ENCODE peak calls at places on chromosomes 12 and 14, in five cellular contexts. R, L, Y, X and O are unnamed samples. For H3K27me3, H3K4me1 and H3K36me3, the result is how much of the 10 kb centered on the place peaks cover.

GRCh38 chr12:67069451-67070306 is 199.5 kb upstream of the CAND1 start:
- DNase-seq in R (no peak), X (peak), L (peak), Y (peak), O (peak)

GRCh38 chr14:70685480-70686197 is 43.9 kb downstream of the TTC9 start:
- DNase-seq in Y (no peak), X (no peak), L (no peak), R (no peak), O (no peak)

GRCh38 chr12:52684431-52684830 is 4.2 kb upstream of the KRT1 start:
- DNase-seq in L (no peak), R (no peak), Y (no peak), X (no peak), O (no peak)

GRCh38 chr14:75022655-75023054 is 19.9 kb downstream of the EIF2B2 start:
- DNase-seq in X (peak), R (peak), L (peak), Y (no peak), O (no peak)

GRCh38 chr14:24995016-24995415 is 54.9 kb downstream of the STXBP6 start:
- DNase-seq in X (no peak), R (no peak), Y (no peak), L (no peak), O (no peak)

GRCh38 chr14:25953532-25954144 is 644.2 kb downstream of the NOVA1 start:
- DNase-seq in R (no peak), L (no peak), Y (no peak), X (peak), O (no peak)

GRCh38 chr14:58298477-58298879 is at the start of gene ARID4A:
- DNase-seq in X (no peak), Y (peak), R (no peak), L (no peak), O (no peak)

GRCh38 chr14:99749142-99749541 is 44.1 kb upstream of the EML1 start:
- DNase-seq in L (no peak), Y (no peak), R (no peak), X (no peak), O (no peak)

GRCh38 chr12:80838024-80838658 is 99.6 kb downstream of the LIN7A start:
- DNase-seq in L (peak), Y (no peak), X (peak), R (no peak), O (no peak)

GRCh38 chr14:92844220-92844619 is 50.1 kb downstream of the GOLGA5 start:
- DNase-seq in R (no peak), L (no peak), X (no peak), Y (no peak), O (no peak)

GRCh38 chr14:73937012-73937411 is 12.9 kb downstream of the FAM161B start:
- DNase-seq in R (no peak), X (no peak), L (no peak), Y (no peak), O (no peak)

GRCh38 chr14:37168721-37169120 is 3.7 kb downstream of the SLC25A21 start:
- DNase-seq in X (no peak), L (no peak), Y (no peak), R (peak), O (no peak)

GRCh38 chr14:22131749-22132476 is 457.1 kb downstream of the DAD1 start:
- DNase-seq in R (peak), Y (no peak), L (peak), X (no peak), O (peak)

GRCh38 chr12:109946913-109947312 is 46.8 kb downstream of the TCHP start:
- DNase-seq in R (no peak), Y (no peak), X (no peak), L (no peak), O (no peak)

GRCh38 chr12:41510470-41510869 is 322.4 kb downstream of the PDZRN4 start:
- DNase-seq in Y (no peak), X (no peak), L (no peak), R (no peak), O (no peak)

GRCh38 chr12:123935956-123936355 is 36.7 kb downstream of the CCDC92 start:
- DNase-seq in R (no peak), X (no peak), Y (no peak), L (no peak), O (no peak)

GRCh38 chr12:1620093-1620492 is 8.9 kb upstream of the WNT5B start:
- DNase-seq in Y (no peak), R (no peak), X (no peak), L (no peak), O (no peak)

DNA sequence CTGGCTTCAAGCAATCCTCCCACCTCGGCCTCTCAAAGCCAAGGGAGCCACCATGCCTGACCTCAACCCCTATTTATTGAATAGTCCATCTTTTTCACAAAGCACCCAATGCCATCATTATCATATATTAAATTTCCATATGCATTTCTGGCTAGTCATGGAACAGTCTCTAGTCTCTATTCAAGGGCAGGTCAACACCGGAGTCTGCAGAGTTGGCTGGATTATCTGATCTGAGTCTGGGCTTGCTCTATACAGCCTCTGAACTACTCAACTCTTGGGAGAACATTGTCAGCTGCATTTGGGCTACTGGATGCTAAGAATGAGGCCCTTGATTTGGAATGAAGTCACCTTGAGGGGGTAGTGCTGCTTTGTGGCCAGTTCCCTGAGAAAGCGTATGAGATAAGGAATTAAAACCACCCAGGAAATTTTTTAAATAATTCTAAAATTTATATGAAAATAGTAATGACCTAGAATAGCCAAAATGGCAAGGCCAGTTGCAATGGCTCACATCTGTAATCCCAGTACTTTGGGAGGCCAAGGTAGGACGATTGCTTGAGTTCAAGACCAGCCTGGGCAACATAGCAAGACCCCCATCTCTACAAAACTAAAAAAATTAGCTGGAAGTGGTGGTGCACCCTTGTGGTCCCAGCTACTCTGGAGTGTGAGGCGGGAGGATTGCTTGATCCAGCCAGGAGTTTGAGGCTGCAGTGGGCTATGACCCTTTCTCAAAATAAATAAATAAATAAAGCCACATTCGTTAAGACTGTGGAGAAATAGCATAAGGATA is 6.9 kb upstream of the NAA25 start:
- DNase-seq in R (peak), Y (no peak), X (no peak), L (no peak), O (no peak)
- H3K27me3 ChIP-seq in R (under half), Y (under half), X (under half), L (under half), O (under half)

GRCh38 chr12:3161861-3162260 is 84.7 kb downstream of the TSPAN9 start:
- DNase-seq in L (peak), X (no peak), Y (no peak), R (no peak), O (no peak)
- H3K4me1 ChIP-seq in L (half or more), X (under half), Y (under half), R (under half), O (under half)

GRCh38 chr12:57156701-57157403 is 9.4 kb upstream of the LRP1-AS start:
- DNase-seq in R (no peak), Y (no peak), X (no peak), L (no peak), O (no peak)

GRCh38 chr12:57153420-57153997 is 6.1 kb upstream of the LRP1-AS start:
- DNase-seq in R (no peak), Y (no peak), X (no peak), L (no peak), O (no peak)

GRCh38 chr12:57152408-57153038 is 5.1 kb upstream of the LRP1-AS start:
- DNase-seq in Y (no peak), L (no peak), X (no peak), R (no peak), O (no peak)

GRCh38 chr12:57154076-57154475 is 6.7 kb upstream of the LRP1-AS start:
- DNase-seq in L (no peak), R (no peak), Y (no peak), X (no peak), O (no peak)

GRCh38 chr12:57154804-57155434 is 7.5 kb upstream of the LRP1-AS start:
- DNase-seq in L (peak), R (no peak), X (no peak), Y (no peak), O (no peak)
- H3K36me3 ChIP-seq in L (under half), R (under half), X (under half), Y (under half), O (under half)

GRCh38 chr12:27970981-27971489 is 1.5 kb downstream of the PTHLH start:
- DNase-seq in Y (no peak), L (no peak), X (peak), R (no peak), O (no peak)

GRCh38 chr12:27969901-27970390 is 2.6 kb downstream of the PTHLH start:
- DNase-seq in X (peak), Y (peak), L (peak), R (peak), O (peak)

GRCh38 chr12:27967551-27968054 is 4.9 kb downstream of the PTHLH start:
- DNase-seq in X (no peak), R (no peak), Y (no peak), L (no peak), O (no peak)

GRCh38 chr12:27970391-27970980 is 2.0 kb downstream of the PTHLH start:
- DNase-seq in L (no peak), R (no peak), Y (peak), X (peak), O (peak)

DNA sequence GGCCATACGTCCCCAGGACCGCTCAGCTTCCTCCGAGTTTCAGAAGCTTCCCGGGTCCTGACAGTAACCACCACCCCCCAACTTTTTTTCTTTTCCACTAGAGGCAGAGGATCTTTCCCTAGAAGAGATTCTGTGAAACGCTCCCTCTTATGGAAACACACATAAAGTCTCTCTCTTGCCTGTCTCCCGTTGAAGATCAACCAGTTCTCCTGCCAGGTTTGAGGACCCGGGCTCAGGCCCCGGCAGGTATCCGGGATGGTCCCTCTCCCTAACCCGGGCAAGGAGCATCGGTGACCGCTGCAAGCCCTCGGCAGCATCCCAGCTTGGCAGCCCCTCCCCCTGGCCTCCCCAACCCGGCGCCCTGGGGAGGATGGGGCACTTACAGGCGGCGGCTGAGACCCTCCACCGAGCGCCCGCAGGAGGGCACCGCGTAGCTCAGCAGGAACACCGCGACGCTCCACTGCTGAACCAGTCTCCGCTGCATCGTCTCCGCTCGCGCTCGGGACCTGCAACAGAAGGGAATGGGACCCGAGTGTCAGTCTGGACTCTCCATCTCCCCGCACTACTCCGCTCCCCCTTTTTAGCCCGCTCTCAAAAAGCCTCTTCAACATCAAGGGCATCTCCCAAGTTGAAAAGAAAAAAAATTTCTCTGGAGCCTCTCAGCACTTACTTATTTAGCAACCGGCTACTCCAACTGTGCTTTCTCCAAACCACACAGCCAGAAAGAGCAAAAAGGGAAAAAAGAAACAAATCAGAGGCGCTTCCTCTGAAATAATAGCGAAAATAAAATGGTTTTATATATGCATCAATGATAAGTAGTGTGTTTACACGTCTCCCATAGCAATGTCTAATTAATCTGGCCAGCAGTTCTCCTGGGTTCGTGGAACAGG is 3.3 kb downstream of the PTHLH start:
- DNase-seq in X (peak), L (no peak), R (no peak), Y (no peak), O (no peak)
- H3K27me3 ChIP-seq in X (half or more), L (under half), R (under half), Y (under half), O (under half)

DNA sequence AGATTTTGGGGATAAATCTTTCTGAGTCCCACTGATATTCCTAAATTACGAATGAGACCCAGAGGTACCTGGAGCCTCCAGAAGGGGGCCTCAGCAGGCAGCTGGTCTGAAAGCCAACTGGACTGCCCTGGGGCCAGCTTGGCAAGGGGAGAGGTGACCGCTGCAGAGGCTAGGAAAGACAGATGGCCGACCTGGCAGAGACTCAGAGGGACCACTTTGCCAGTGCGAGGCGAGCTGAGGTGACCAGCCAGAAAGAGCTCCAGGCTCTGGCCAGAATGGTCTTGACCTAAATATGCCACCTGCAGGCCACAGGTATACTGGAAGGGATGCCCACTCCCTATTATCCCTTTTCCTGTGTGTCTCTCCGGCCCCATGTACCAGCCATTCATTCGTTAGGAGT is 256.8 kb upstream of the GARIN6 start:
- DNase-seq in X (no peak), Y (no peak), L (no peak), R (no peak), O (no peak)
- H3K4me1 ChIP-seq in X (under half), Y (under half), L (under half), R (under half), O (under half)

DNA sequence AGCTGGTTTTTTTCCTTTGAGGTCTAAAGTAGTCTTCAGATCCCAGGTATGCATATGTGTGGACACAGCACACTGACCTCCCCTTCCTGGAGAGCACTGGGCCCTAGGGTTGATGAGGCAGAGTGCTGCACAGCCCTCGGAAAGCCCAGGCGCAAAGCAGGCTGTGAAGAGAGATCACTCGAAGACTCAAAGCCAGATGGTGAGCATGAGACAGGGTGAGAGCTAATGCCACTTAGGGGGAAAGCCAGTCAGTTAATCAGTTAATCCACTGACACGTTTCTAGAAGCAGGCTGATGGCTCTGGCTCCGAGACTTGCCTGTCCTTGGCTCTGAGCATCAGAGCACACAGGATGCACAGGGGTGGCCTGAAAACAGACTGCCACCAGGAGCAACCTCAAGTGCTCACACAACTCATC is 11.7 kb downstream of the AQP6 start:
- DNase-seq in X (no peak), Y (no peak), R (no peak), L (no peak), O (no peak)
- H3K36me3 ChIP-seq in X (under half), Y (under half), R (under half), L (under half), O (under half)

GRCh38 chr14:30445394-30445793 is 113.6 kb upstream of the G2E3 start:
- DNase-seq in Y (no peak), X (no peak), R (no peak), L (no peak), O (no peak)
- H3K27me3 ChIP-seq in Y (under half), X (under half), R (under half), L (under half), O (under half)